ENCODE peak calls at places on chromosomes 3 and 15, in four cellular contexts. I, A, U and W are unnamed samples.

GRCh38 chr3:20809356-20809755 is 623.4 kb upstream of the SGO1 start:
- DNase-seq in I (no peak), A (no peak), U (no peak), W (no peak)

GRCh38 chr3:126179825-126180476 is 435 bp downstream of the ALDH1L1 start:
- DNase-seq in I (peak), A (peak), U (no peak), W (peak)

GRCh38 chr3:47342156-47342555 is 38.7 kb upstream of the PTPN23 start:
- DNase-seq in I (no peak), A (no peak), U (peak), W (no peak)

GRCh38 chr3:140523600-140523999 is 154.3 kb upstream of the TRIM42 start:
- DNase-seq in I (no peak), A (no peak), U (no peak), W (no peak)

GRCh38 chr3:46926871-46927717 is 49.5 kb downstream of the CCDC12 start:
- DNase-seq in I (peak), A (no peak), U (no peak), W (no peak)

GRCh38 chr3:196547067-196547466 is 21.3 kb downstream of the WDR53 start:
- DNase-seq in I (no peak), A (no peak), U (no peak), W (no peak)

GRCh38 chr3:33746412-33747116 is 28.5 kb upstream of the CLASP2 start:
- DNase-seq in I (no peak), A (no peak), U (no peak), W (no peak)

GRCh38 chr15:56428821-56429458 is 36.0 kb downstream of the MNS1 start:
- DNase-seq in I (no peak), A (peak), U (peak), W (peak)

GRCh38 chr3:97692406-97692805 is 72.2 kb upstream of the ARL6 start:
- DNase-seq in I (no peak), A (no peak), U (no peak), W (no peak)

GRCh38 chr15:100972975-100973350 is 53.8 kb downstream of the LRRK1 start:
- DNase-seq in I (no peak), A (no peak), U (no peak), W (no peak)

GRCh38 chr3:189927975-189928895 is 192.5 kb downstream of the P3H2 start:
- DNase-seq in I (no peak), A (no peak), U (no peak), W (peak)

GRCh38 chr3:99537416-99537815 is 101.0 kb upstream of the COL8A1 start:
- DNase-seq in I (no peak), A (no peak), U (no peak), W (no peak)

GRCh38 chr3:74304419-74304818 is 310.0 kb downstream of the CNTN3 start:
- DNase-seq in I (no peak), A (no peak), U (no peak), W (no peak)

GRCh38 chr15:70023769-70024491 is 73.8 kb downstream of the TLE3 start:
- DNase-seq in I (peak), A (peak), U (peak), W (peak)

GRCh38 chr15:36230741-36231140 is 348.7 kb upstream of the CDIN1 start:
- DNase-seq in I (no peak), A (peak), U (peak), W (no peak)

GRCh38 chr3:71069797-71070196 is 513.7 kb downstream of the FOXP1 start:
- DNase-seq in I (peak), A (peak), U (no peak), W (peak)

GRCh38 chr3:167304077-167304476 is 76.0 kb downstream of the ZBBX start:
- DNase-seq in I (peak), A (no peak), U (no peak), W (no peak)

GRCh38 chr3:24235121-24235520 is 259.5 kb downstream of the THRB start:
- DNase-seq in I (no peak), A (no peak), U (no peak), W (no peak)

GRCh38 chr15:20345401-20345958 is 196.1 kb downstream of the GOLGA6L6 start:
- DNase-seq in I (no peak), A (no peak), U (no peak), W (no peak)

GRCh38 chr15:50358805-50359204 is 3.8 kb upstream of the GABPB1 start:
- DNase-seq in I (no peak), A (peak), U (peak), W (peak)

GRCh38 chr15:31197497-31198414 is 96.2 kb upstream of the TRPM1 start:
- DNase-seq in I (no peak), A (no peak), U (no peak), W (peak)

GRCh38 chr3:102163039-102163817 is 271.6 kb upstream of the ZPLD1 start:
- DNase-seq in I (peak), A (peak), U (peak), W (peak)

GRCh38 chr15:72474466-72474911 is 359 bp downstream of the ARIH1 start:
- DNase-seq in I (no peak), A (no peak), U (peak), W (no peak)

GRCh38 chr3:151144756-151145155 is 58.3 kb downstream of the GPR171 start:
- DNase-seq in I (no peak), A (no peak), U (no peak), W (no peak)

GRCh38 chr3:155236473-155236872 is 57.0 kb downstream of the STRIT1 start:
- DNase-seq in I (no peak), A (no peak), U (no peak), W (no peak)

GRCh38 chr3:190432216-190432615 is 17.5 kb downstream of the TMEM207 start:
- DNase-seq in I (no peak), A (no peak), U (no peak), W (peak)

GRCh38 chr15:73540161-73540560 is 93.0 kb downstream of the NPTN start:
- DNase-seq in I (no peak), A (peak), U (no peak), W (peak)

GRCh38 chr15:90352109-90352893 is at the start of gene ZNF774:
- DNase-seq in I (peak), A (peak), U (peak), W (peak)

GRCh38 chr15:94586099-94586498 is 354.7 kb downstream of the MCTP2 start:
- DNase-seq in I (no peak), A (no peak), U (no peak), W (no peak)

GRCh38 chr3:111831840-111832239 is 27.2 kb upstream of the PHLDB2 start:
- DNase-seq in I (no peak), A (no peak), U (peak), W (no peak)

GRCh38 chr3:112333386-112334334 is 704 bp downstream of the CD200 start:
- DNase-seq in I (no peak), A (peak), U (peak), W (peak)

GRCh38 chr3:138768126-138768525 is 66.6 kb downstream of the PIK3CB start:
- DNase-seq in I (no peak), A (no peak), U (no peak), W (no peak)

GRCh38 chr15:92715753-92716152 is 60.2 kb upstream of the FAM174B start:
- DNase-seq in I (no peak), A (peak), U (peak), W (peak)

GRCh38 chr3:33424606-33425453 is 15.4 kb downstream of the UBP1 start:
- DNase-seq in I (peak), A (no peak), U (no peak), W (no peak)

GRCh38 chr15:25347707-25348106 is 91.1 kb downstream of the UBE3A start:
- DNase-seq in I (no peak), A (no peak), U (no peak), W (no peak)

GRCh38 chr15:25342629-25343028 is 96.2 kb downstream of the UBE3A start:
- DNase-seq in I (no peak), A (no peak), U (no peak), W (no peak)

GRCh38 chr15:25346371-25346770 is 92.5 kb downstream of the UBE3A start:
- DNase-seq in I (no peak), A (no peak), U (no peak), W (no peak)

GRCh38 chr15:25345943-25346342 is 92.9 kb downstream of the UBE3A start:
- DNase-seq in I (peak), A (peak), U (peak), W (peak)
- TF ChIP-seq CTCF in I (peak), A (peak), U (peak), W (peak)

DNA sequence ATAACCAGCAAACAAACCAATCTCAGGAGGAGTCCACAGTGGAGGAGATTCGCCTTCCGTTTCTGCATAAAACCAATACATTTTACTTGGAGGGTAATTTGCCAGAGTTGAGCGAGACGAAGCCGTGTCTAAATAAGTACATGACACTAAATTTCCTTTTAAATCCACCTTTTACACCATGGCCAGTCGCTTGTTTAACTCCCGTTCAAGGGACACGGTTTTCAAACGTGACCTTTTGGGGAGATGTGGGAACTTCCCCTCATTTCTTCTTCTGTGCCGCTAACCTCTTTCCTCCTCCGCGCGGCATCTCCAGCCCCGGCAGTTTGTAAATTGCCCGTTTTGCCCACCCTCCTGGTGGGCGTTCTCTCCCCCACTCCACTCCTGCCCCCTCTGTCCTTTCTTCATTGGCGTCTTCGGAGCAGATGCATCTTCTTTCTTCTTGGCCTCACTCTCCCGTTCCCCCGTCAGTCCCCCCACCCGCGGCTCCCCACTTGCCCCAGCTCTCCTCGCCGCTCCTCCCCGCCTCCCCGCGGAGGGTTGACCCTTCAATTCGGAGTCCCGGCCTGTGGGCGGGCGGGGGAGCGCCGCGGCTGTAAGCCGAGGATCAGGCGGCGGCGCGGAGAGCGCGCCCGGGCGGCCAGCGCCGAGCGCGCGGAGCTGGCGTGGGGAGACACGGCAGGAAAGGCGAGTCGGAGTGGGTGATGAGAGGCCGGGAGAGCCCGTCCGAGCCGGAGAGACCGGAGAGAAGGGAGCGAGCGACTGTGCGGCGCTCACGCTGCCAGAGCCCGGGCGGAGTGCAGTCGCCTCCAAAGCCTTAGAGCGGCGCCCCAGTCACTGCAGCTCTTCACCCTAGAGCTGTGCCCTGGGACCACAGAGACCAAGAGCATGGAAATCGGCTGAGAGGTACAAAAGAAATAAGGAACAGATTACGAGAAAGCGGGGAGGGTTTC is at the start of gene NLGN1:
- DNase-seq in I (peak), A (peak), U (peak), W (peak)
- H3K4me3 ChIP-seq in I (peak), A (peak), U (peak), W (peak)

DNA sequence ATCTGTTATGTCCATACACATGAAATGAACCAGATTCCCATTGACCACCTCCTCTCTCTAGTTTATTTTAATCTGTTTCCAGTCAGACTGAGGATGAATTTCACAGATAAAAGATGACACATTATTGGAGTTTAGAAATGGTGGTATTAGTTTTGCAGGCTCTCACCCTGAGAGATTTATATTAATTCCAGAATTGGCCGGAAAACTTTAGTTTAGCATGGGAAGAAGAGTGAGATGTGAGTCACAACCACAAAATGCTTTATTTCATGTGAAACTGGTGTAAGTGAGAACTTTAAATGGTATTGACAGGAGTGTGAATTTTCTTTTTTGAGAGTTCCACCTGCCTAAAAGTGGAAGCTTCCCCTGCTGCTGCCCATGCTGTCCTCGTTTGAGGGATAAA is 65.2 kb upstream of the EPHA3 start:
- DNase-seq in I (no peak), A (no peak), U (peak), W (no peak)
- TF ChIP-seq CTCF in I (no peak), A (no peak), U (no peak), W (no peak)

DNA sequence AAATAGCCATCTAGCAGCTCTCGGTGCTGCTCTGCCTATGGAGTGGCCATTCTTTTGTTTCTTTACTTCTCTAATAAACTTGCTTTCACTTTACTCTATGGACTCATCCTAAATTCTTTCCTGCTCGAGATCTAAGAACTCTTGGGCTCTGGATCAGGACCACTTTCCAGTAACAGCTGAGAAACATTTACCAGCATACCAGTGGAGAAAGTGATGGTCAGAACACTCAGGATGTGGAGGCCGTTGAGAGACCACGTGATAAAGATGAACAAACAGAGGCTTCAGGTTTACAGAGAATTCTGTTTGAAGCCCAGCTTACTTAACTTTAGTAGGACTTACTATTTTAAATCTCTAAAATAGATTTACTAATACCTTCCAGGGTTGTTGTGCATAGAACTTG is 57.0 kb downstream of the FRMD4B start:
- DNase-seq in I (no peak), A (no peak), U (no peak), W (no peak)
- H3K4me3 ChIP-seq in I (no peak), A (no peak), U (no peak), W (no peak)

GRCh38 chr3:62329970-62330369 is 43.4 kb downstream of the FEZF2 start:
- DNase-seq in I (no peak), A (no peak), U (no peak), W (no peak)

GRCh38 chr3:62335196-62335595 is 38.2 kb downstream of the FEZF2 start:
- DNase-seq in I (no peak), A (no peak), U (no peak), W (no peak)

GRCh38 chr3:62332017-62332416 is 41.3 kb downstream of the FEZF2 start:
- DNase-seq in I (no peak), A (no peak), U (no peak), W (no peak)

DNA sequence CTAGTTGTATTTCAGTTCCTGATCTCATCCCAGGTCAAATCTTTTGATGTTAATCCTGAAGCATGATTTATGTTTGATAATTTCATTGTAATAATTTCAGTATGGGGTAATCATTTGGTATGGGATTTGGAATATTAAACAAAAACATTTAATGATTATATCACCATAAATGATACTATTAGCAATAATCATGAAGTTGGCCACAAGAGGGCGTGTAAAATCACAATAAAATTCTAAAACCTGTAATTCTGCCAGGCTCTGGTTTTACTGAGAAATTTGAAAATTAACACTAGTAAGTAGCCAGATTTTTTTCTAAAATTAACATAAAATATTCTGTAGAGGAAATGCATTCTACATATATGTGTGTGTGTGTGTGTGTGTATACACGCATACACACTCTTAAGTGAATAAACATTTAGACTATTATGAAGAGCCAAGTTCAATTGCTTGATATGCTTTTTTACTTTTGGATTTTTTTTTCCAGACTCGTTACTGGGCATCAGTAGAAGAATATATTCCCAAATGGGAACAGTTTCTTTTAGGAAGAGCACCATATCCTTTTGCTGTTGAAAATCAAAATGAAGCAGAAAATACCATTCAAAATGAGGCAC is 40.5 kb downstream of the FEZF2 start:
- DNase-seq in I (no peak), A (peak), U (peak), W (peak)
- TF ChIP-seq CTCF in I (peak), A (peak), U (peak), W (peak)

GRCh38 chr3:147410126-147410517 is 957 bp downstream of the ZIC1 start:
- DNase-seq in I (no peak), A (no peak), U (peak), W (no peak)
- H3K4me3 ChIP-seq in I (peak), A (no peak), U (peak), W (no peak)

DNA sequence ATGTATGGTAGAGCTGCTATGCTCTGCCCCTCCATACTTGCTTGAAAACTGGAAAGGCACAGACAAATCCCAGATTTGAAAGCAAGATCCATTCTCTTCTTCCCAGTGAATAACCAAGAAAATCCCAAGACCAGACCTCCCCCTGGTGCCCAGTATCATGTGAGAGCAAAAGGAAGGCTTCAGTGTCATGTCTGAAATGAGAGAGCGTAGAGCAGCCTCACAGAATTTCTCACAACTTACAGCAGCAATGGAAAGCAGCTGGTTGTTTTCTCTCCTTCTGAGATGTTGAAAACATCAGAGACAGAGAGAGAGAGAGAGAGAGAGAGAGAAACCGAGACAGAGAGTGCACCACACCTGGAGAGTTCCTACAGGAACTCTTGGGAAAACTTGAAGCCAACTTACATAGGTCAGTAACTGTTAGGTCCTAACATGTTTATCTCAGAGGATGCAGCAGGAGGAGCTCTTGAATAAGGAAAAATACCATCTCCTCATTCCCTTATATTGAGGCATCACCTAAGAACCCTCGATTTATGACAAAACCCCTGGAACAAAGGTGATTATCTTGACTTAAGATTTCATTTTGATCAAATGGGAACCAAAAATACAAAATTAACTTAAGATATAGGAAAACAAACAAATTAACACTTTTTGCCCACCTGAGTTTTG is 273.3 kb downstream of the NSUN3 start:
- DNase-seq in I (no peak), A (peak), U (peak), W (peak)
- TF ChIP-seq CTCF in I (peak), A (peak), U (peak), W (peak)